ENCODE peak calls at places on chromosomes 16 and 17, in four cellular contexts. L is transverse colon, S is IMR-90, A is tibial nerve. I is an unnamed sample.

GRCh38 chr17:8117980-8118768 is at the start of gene ALOXE3:
- DNase-seq in L (peak; percentile 55), S (peak; percentile 64), A (no peak), I (peak; percentile 63)

GRCh38 chr17:50661795-50662391 is 27.2 kb downstream of the ABCC3 start:
- DNase-seq in S (peak; percentile 93), A (no peak), L (peak; percentile 90), I (peak; percentile 94)

GRCh38 chr16:22641030-22641671 is 130.5 kb downstream of the NPIPB5 start:
- DNase-seq in L (no peak), S (peak; percentile 49), A (no peak), I (no peak)

GRCh38 chr16:80176114-80176513 is 364.7 kb upstream of the DYNLRB2 start:
- DNase-seq in L (no peak), S (no peak), A (no peak), I (no peak)

GRCh38 chr17:64017381-64017980 is 3.0 kb downstream of the ICAM2 start:
- DNase-seq in L (no peak), S (no peak), A (no peak), I (no peak)

GRCh38 chr17:69539781-69540319 is 125.4 kb downstream of the MAP2K6 start:
- DNase-seq in L (no peak), S (peak; percentile 93), A (no peak), I (no peak)

GRCh38 chr16:77993111-77993571 is 29.2 kb upstream of the CLEC3A start:
- DNase-seq in L (no peak), S (peak; percentile 65), A (no peak), I (no peak)

GRCh38 chr17:29930399-29931010 is 477 bp upstream of the SSH2 start:
- DNase-seq in A (no peak), L (peak; percentile 13), S (peak; percentile 41), I (no peak)

GRCh38 chr16:73063854-73064226 is 15.9 kb upstream of the ZFHX3 start:
- DNase-seq in L (no peak), A (no peak), S (no peak), I (no peak)

GRCh38 chr17:66829386-66829864 is 5.5 kb upstream of the CACNG5 start:
- DNase-seq in A (no peak), S (peak; percentile 73), L (peak; percentile 13), I (peak; percentile 59)

GRCh38 chr17:63774141-63774981 is at the start of gene DDX42:
- DNase-seq in L (peak; percentile 94), S (peak; percentile 54), A (peak; percentile 76), I (peak; percentile 93)

GRCh38 chr17:77507116-77507885 is 366.5 kb downstream of the SEC14L1 start:
- DNase-seq in L (peak; percentile 3), S (no peak), A (no peak), I (no peak)

GRCh38 chr16:87831421-87832136 is 37.7 kb downstream of the SLC7A5 start:
- DNase-seq in S (no peak), A (no peak), L (no peak), I (no peak)
- H3K4me1 ChIP-seq in S (peaks cover 6% of the 10 kb centered on the region), A (no peaks in the 10 kb centered on the region), L (no peaks in the 10 kb centered on the region), I (no peaks in the 10 kb centered on the region)

GRCh38 chr17:75684924-75685323 is 17.8 kb downstream of the SAP30BP start:
- DNase-seq in A (no peak), S (no peak), L (peak; percentile 63), I (no peak)

GRCh38 chr17:75691371-75692290 is 24.5 kb downstream of the SAP30BP start:
- DNase-seq in L (no peak), A (no peak), S (peak; percentile 28), I (no peak)

GRCh38 chr17:75685508-75685907 is 18.4 kb downstream of the SAP30BP start:
- DNase-seq in L (no peak), S (no peak), A (no peak), I (no peak)

GRCh38 chr17:75689441-75689873 is 22.3 kb downstream of the SAP30BP start:
- DNase-seq in S (no peak), L (no peak), A (no peak), I (no peak)

GRCh38 chr17:75688209-75688771 is 21.2 kb downstream of the SAP30BP start:
- DNase-seq in L (no peak), S (no peak), A (no peak), I (no peak)
- TF ChIP-seq POLR2A in L (no peak), S (no peak), A (no peak), I (no peak)

DNA sequence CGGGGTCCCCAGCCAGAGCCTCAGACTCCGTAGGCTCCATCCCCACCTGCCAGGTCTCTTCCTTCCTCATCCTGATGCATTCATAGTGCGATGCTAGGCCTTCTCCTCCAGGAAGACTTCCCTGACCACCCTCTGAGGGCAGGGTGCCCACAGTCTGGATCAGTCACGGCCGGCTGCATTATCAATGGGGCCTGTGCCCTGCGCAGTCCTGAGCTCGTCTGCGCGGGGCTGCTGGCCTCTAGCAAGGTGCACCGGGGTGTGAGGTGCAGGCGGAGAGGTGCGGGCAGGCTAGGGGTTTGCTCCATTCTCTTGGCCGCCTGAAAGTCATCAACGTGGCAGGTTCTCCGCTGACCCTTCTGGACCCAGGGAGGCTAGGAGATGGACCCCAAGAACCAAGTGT is 56.9 kb upstream of the ACSF3 start:
- DNase-seq in A (no peak), S (no peak), L (no peak), I (no peak)
- H3K27me3 ChIP-seq in A (peaks cover 61% of the 10 kb centered on the region), S (peaks cover 26% of the 10 kb centered on the region), L (peaks cover 52% of the 10 kb centered on the region), I (peaks cover 27% of the 10 kb centered on the region)

DNA sequence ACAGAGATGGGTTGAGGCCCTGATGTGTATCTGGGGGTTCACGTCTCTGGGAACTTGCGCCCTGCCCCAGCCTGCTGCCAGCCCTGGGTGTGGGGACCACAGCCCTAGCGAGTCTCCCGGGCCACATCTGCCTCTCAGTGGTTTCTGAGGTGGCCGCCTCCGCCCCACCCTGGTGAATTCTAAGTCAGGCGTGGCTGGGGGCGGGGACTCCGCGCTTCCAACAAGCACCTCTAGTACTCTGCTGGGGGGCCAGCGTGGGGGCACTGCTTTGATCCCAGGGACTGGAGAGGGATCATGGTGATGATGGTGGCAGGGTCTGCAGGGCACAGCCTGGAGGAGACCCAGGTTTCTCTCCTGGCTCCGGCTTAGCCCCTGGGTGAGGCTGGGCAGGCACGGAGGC is 3.6 kb downstream of the GLIS2 start:
- DNase-seq in A (no peak), L (peak; percentile 59), S (no peak), I (peak; percentile 46)
- H3K4me1 ChIP-seq in A (peaks cover 3% of the 10 kb centered on the region), L (peaks cover 69% of the 10 kb centered on the region), S (peaks cover 32% of the 10 kb centered on the region), I (peaks cover 82% of the 10 kb centered on the region)

DNA sequence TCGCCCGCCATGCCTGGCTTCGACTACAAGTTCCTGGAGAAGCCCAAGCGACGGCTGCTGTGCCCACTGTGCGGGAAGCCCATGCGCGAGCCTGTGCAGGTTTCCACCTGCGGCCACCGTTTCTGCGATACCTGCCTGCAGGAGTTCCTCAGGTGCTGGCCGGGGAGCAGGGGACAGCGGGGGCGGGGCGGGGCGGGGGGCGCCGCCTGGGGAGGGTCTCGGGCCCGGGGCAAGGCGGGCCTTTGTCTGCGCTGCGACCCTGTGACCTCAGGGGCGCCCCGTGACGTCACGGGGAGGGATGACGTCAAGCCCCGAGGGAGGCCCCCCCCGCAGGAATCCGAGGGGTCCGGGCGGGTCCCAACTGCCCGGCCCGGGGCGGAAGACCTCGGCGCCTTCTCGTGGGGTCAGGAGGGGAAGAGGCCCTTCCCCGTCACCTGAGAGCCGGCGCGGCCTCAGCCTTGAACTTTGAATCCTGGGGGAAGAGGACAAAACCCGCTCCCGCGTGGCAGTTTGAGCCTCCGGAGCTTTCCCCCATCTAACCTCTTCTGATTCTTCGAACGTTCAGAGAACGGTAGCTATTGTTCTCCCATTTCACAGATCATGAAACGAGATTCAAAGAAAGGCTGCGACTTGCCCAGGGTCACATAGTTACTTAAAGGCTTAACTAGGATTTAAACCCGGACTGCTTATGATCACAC is 442 bp downstream of the TRAF4 start:
- DNase-seq in A (no peak), L (peak; percentile 70), S (peak; percentile 41), I (peak; percentile 64)
- TF ChIP-seq POLR2A in A (no peak), L (peak; percentile 54), S (no peak), I (no peak)

GRCh38 chr17:82376042-82376730 is 4.6 kb downstream of the UTS2R start:
- DNase-seq in A (no peak), L (no peak), S (no peak), I (no peak)
- H3K27me3 ChIP-seq in A (peaks cover 75% of the 10 kb centered on the region), L (peaks cover 82% of the 10 kb centered on the region), S (peaks cover 65% of the 10 kb centered on the region), I (peaks cover 59% of the 10 kb centered on the region)

DNA sequence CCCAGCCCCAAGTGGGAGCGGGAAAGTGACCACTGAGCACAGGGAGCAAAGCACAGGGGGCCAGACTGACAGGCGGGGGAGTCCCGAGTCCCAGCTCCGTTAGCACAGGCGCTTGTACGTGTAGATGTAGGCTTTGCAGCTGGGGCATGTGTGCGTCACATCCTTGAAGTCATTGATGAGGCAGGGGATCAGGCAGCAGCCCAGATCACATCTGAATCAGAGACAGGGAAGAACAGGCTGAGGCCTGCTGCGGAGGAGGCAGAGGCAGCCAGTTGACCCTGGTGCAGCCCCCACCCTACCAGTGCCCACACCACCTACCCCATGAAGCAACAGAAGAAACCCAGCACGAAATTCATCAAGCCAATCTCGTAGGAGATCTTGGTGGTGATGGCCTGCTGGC is 26.1 kb downstream of the CDIP1 start:
- DNase-seq in L (no peak), A (no peak), S (peak; percentile 30), I (no peak)
- H3K4me1 ChIP-seq in L (peaks cover 43% of the 10 kb centered on the region), A (no peaks in the 10 kb centered on the region), S (no peaks in the 10 kb centered on the region), I (peaks cover 44% of the 10 kb centered on the region)

I was measured in adrenal gland.